ENCODE peak calls at places on chromosomes 1 and 21, in four cellular contexts. V is tibial nerve, W is cardiac muscle cell, N is A673. F is an unnamed sample. For H3K9me3 and H3K36me3, the result is how much of the 10 kb centered on the place peaks cover.

GRCh38 chr1:107820797-107821196 is 144.2 kb downstream of the VAV3 start:
- DNase-seq in V (no peak), W (no peak), N (no peak), F (no peak)

GRCh38 chr1:10664251-10664650 is 132.2 kb downstream of the CASZ1 start:
- DNase-seq in V (no peak), W (peak), N (no peak), F (no peak)

GRCh38 chr1:56866656-56867055 is 12.1 kb downstream of the C8A start:
- DNase-seq in V (no peak), W (no peak), N (no peak), F (no peak)

GRCh38 chr1:2133879-2134215 is 60.7 kb downstream of the FAAP20 start:
- DNase-seq in V (no peak), W (no peak), N (no peak), F (no peak)

GRCh38 chr1:54538538-54538937 is 9.5 kb upstream of the ACOT11 start:
- DNase-seq in V (no peak), W (no peak), N (no peak), F (no peak)

GRCh38 chr1:211703812-211704566 is 28.6 kb upstream of the NEK2 start:
- DNase-seq in V (no peak), W (no peak), N (no peak), F (no peak)

GRCh38 chr1:67759692-67760029 is 73.6 kb downstream of the GNG12 start:
- DNase-seq in V (no peak), W (no peak), N (no peak), F (no peak)

GRCh38 chr1:3679098-3679555 is 26.8 kb downstream of the TP73 start:
- DNase-seq in V (no peak), W (no peak), N (no peak), F (no peak)

GRCh38 chr1:96865731-96866684 is 144.4 kb downstream of the PTBP2 start:
- DNase-seq in V (peak), W (no peak), N (peak), F (no peak)

GRCh38 chr1:192763756-192764155 is 45.1 kb upstream of the RGS2 start:
- DNase-seq in V (no peak), W (no peak), N (no peak), F (no peak)

GRCh38 chr1:211526101-211526500 is 34.1 kb upstream of the RD3 start:
- DNase-seq in V (no peak), W (no peak), N (no peak), F (no peak)

GRCh38 chr21:15236111-15236510 is 171.3 kb upstream of the NRIP1 start:
- DNase-seq in V (no peak), W (no peak), N (no peak), F (no peak)

GRCh38 chr21:15241997-15242767 is 177.4 kb upstream of the NRIP1 start:
- DNase-seq in V (no peak), W (no peak), N (no peak), F (no peak)

GRCh38 chr21:15242906-15243305 is 178.1 kb upstream of the NRIP1 start:
- DNase-seq in V (no peak), W (no peak), N (no peak), F (no peak)

GRCh38 chr21:15243356-15243755 is 178.6 kb upstream of the NRIP1 start:
- DNase-seq in V (no peak), W (no peak), N (no peak), F (no peak)

GRCh38 chr21:15240846-15241245 is 176.0 kb upstream of the NRIP1 start:
- DNase-seq in V (no peak), W (no peak), N (no peak), F (no peak)
- H3K9me3 ChIP-seq in V (under half), W (under half), N (under half), F (under half)

GRCh38 chr1:201775380-201775779 is 53.6 kb upstream of the IPO9 start:
- DNase-seq in V (no peak), W (no peak), N (no peak), F (no peak)

GRCh38 chr1:201774224-201774982 is 54.6 kb upstream of the IPO9 start:
- DNase-seq in V (no peak), W (no peak), N (no peak), F (no peak)

GRCh38 chr1:201772178-201772577 is 56.8 kb upstream of the IPO9 start:
- DNase-seq in V (no peak), W (no peak), N (no peak), F (no peak)

GRCh38 chr1:201773764-201774163 is 55.2 kb upstream of the IPO9 start:
- DNase-seq in V (no peak), W (no peak), N (no peak), F (no peak)

DNA sequence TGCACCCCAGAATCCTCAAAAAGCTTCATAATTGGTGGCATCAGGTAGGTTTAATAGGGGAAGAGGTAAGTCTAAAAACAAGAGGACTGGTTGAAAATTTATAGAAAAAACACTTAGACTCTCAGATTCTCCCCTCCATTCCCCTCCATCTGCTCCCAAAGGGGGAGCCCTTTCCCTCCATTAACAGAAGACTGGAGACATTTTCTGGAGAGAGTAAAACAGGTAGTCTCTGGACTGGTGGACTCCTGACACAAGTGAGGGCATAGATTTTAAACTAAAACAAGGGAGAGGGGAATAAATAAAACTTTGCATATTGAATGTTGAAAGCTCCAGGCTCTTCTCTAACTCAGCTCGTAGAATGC is 54.0 kb upstream of the IPO9 start:
- DNase-seq in V (no peak), W (no peak), N (no peak), F (no peak)
- H3K36me3 ChIP-seq in V (under half), W (under half), N (under half), F (under half)

DNA sequence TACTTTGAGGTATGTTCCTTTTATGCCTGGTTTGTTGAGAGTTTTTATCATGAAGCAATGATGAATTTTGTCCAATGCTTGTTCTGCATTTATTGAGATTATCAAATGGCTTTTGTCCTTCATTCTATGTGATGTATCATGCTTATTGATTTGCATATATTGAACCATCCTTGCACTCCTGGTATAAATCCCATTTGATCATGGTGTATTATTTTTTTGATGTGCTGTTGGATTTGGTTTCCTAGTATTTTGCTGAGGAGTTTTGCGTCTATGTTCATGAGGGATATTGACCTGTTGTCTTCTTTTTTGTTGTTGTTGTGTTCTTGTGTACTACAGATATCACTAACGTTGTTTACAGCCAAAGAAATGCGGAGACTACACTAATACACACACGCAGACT is 4.1 kb downstream of the DNAH14 start:
- DNase-seq in V (no peak), W (no peak), N (no peak), F (no peak)
- H3K9me3 ChIP-seq in V (under half), W (under half), N (under half), F (under half)

DNA sequence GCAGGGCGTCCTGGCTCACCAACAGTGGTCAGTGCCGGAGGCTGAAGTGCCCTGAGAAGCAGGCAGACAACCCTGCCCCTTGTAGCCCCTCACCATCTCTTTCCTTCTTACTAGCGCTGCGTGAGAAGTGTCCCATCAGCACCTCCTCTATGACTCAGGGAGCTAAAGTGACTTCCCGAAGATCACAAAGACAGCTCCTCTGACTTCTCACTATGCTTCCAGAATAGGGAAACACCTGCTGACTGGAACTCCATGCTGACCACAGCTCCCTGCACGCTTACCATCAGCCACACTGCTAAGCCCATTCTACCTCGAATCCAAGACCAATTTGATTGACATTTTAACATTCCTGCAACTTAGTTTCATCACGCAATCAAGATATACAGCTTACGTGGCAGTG is 92.8 kb downstream of the JAK1 start:
- DNase-seq in V (no peak), W (no peak), N (no peak), F (no peak)
- H3K36me3 ChIP-seq in V (under half), W (under half), N (half or more), F (under half)

DNA sequence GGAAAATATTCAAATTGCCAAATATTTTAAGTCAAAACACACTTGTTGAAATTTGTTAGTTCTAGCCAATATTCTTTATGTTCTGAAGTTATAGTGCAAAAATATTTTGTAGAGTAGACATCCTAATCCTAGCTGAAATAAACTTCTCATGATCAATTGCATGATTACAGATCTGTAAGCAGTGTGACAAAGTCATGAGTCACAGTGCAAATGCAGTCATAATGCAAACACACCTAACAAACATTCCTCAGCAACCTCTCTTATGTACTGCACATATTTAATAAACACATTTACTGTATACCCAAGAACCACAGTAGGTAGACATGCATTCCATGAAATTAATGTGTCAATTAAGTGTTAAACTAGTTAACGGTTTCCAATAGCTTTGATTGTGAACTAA is 1857.4 kb downstream of the NCAM2 start:
- DNase-seq in V (no peak), W (no peak), N (no peak), F (no peak)
- H3K9me3 ChIP-seq in V (under half), W (under half), N (under half), F (under half)

GRCh38 chr1:37497832-37498231 is 16.7 kb downstream of the MEAF6 start:
- DNase-seq in V (no peak), W (no peak), N (no peak), F (no peak)
- H3K36me3 ChIP-seq in V (under half), W (under half), N (half or more), F (under half)

GRCh38 chr1:116537439-116537838 is 33.4 kb downstream of the CD58 start:
- DNase-seq in V (no peak), W (no peak), N (peak), F (no peak)
- H3K9me3 ChIP-seq in V (under half), W (under half), N (under half), F (under half)

GRCh38 chr1:228099331-228099732 is 3.8 kb downstream of the C1orf35 start:
- DNase-seq in V (no peak), W (no peak), N (no peak), F (no peak)

GRCh38 chr1:228095938-228096337 is 7.2 kb downstream of the C1orf35 start:
- DNase-seq in V (no peak), W (no peak), N (no peak), F (no peak)

GRCh38 chr1:228098323-228098931 is 4.7 kb downstream of the C1orf35 start:
- DNase-seq in V (no peak), W (no peak), N (no peak), F (no peak)

GRCh38 chr1:228096416-228097332 is 6.5 kb downstream of the C1orf35 start:
- DNase-seq in V (no peak), W (no peak), N (no peak), F (peak)

DNA sequence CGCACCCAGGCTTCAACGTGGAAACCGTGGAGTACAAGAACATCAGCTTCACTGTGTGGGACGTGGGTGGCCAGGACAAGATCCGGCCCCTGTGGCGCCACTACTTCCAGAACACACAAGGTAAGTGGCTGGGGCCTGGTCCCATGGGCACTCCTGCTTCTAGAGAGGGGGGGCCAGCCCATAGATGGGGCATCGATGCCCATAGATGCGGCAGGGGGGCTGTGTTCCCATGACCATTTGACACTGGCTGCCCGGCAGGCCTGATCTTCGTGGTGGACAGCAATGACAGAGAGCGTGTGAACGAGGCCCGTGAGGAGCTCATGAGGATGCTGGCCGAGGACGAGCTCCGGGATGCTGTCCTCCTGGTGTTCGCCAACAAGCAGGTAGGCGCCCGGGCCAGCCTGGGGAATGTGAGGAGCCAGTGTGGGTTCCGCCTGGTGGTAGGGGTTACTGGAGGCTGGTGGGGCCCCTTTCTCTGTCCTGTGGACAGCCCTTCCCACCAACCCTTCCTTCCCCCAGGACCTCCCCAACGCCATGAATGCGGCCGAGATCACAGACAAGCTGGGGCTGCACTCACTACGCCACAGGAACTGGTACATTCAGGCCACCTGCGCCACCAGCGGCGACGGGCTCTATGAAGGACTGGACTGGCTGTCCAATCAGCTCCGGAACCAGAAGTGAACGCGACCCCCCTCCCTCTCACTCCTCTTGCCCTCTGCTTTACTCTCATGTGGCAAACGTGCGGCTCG is 5.6 kb downstream of the C1orf35 start:
- DNase-seq in V (no peak), W (no peak), N (no peak), F (no peak)
- H3K36me3 ChIP-seq in V (under half), W (under half), N (half or more), F (under half)

GRCh38 chr1:82400521-82400920 is 599.8 kb downstream of the ADGRL2 start:
- DNase-seq in V (no peak), W (no peak), N (no peak), F (no peak)
- H3K9me3 ChIP-seq in V (under half), W (under half), N (under half), F (under half)